ENCODE peak calls at places on chromosomes 13 and 19, in nine cellular contexts. G is esophagus muscularis mucosa, I is OCI-LY7, Y is cardiac muscle cell, C is fibroblast of lung, N is astrocyte, R is esophagus squamous epithelium, S is IMR-90, H is neural progenitor cell. L is an unnamed sample.

GRCh38 chr13:44313674-44314073 is 60.0 kb upstream of the SERP2 start:
- DNase-seq in G (no peak), I (no peak), Y (no peak), C (peak; percentile 75), N (peak; percentile 92), R (no peak), S (peak; percentile 91), H (no peak), L (no peak)

GRCh38 chr13:68749801-68750200 is 1357.8 kb upstream of the ATXN8OS start:
- DNase-seq in G (no peak), I (no peak), Y (no peak), C (no peak), N (peak; percentile 6), R (no peak), S (no peak), H (no peak), L (no peak)

GRCh38 chr19:45218887-45219780 is 26.1 kb downstream of the EXOC3L2 start:
- DNase-seq in G (no peak), I (no peak), Y (no peak), C (no peak), N (no peak), R (no peak), S (no peak), H (no peak), L (no peak)

GRCh38 chr19:19429361-19429760 is 23.9 kb downstream of the GATAD2A start:
- DNase-seq in G (no peak), I (no peak), Y (no peak), C (no peak), N (no peak), R (no peak), S (no peak), H (no peak), L (no peak)

GRCh38 chr19:3576696-3577443 is 4.1 kb downstream of the HMG20B start:
- DNase-seq in G (no peak), I (no peak), Y (peak; percentile 75), C (peak; percentile 85), N (peak; percentile 56), R (no peak), S (peak; percentile 43), H (peak; percentile 94), L (peak; percentile 95)

GRCh38 chr19:38878575-38879399 is 712 bp upstream of the RINL start:
- DNase-seq in G (no peak), I (no peak), Y (no peak), C (no peak), N (no peak), R (no peak), S (no peak), H (no peak), L (no peak)

GRCh38 chr19:5645409-5645808 is 22.5 kb downstream of the SAFB start:
- DNase-seq in G (no peak), I (no peak), Y (no peak), C (no peak), N (no peak), R (no peak), S (no peak), H (no peak), L (no peak)

GRCh38 chr19:10295305-10295846 is 5.6 kb downstream of the ICAM5 start:
- DNase-seq in G (no peak), I (peak; percentile 29), Y (peak; percentile 47), C (no peak), N (no peak), R (no peak), S (no peak), H (peak; percentile 46), L (peak; percentile 74)

GRCh38 chr19:48900477-48901452 is 653 bp downstream of the NUCB1 start:
- DNase-seq in G (no peak), I (peak; percentile 63), Y (no peak), C (peak; percentile 60), N (peak; percentile 17), R (no peak), S (peak; percentile 35), H (no peak), L (peak; percentile 66)

GRCh38 chr13:46100191-46100877 is 4.5 kb downstream of the CPB2 start:
- DNase-seq in G (no peak), I (peak; percentile 2), Y (no peak), C (no peak), N (no peak), R (no peak), S (no peak), H (no peak), L (no peak)

GRCh38 chr19:38557205-38557799 is 60.5 kb downstream of the MAP4K1 start:
- DNase-seq in G (no peak), I (peak; percentile 38), Y (no peak), C (no peak), N (no peak), R (no peak), S (no peak), H (no peak), L (no peak)

DNA sequence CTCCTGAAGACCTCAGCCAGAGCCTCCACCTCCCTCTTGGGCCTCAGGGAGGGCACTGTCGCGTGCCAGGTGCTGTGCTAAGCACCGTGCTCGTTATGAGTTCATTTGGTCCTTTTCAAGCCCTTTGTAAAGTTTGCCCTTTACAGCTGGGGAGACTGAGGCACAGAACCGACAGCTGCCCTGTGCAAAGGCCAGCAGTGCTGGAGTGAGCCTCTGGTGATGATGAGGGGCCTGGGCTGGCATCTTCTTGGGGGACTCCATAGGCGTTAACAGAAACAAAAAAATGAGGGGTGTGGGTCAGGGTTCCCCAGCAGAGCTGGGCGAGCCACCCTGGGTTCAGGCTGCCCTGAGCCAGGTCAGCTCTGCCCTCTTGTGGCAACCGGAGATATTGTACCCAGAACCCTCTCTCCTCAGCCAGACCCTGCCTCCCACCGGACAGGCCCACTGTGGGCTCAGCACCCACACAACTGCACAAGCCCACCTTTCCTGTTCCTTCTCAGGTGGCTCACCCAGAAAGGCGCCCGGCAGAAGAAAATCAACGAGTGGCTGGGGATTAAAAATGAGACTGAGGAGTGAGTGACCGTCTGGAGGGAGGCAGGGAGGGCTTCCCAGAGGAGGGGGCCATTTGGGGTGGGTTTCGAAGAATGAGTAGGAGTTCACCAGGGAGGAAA is 5.5 kb upstream of the IFI30 start:
- DNase-seq in G (no peak), I (peak; percentile 78), Y (peak; percentile 56), C (no peak), N (no peak), R (no peak), S (peak; percentile 16), H (peak; percentile 67), L (peak; percentile 84)
- TF ChIP-seq CTCF in G (peak; percentile 64), I (peak; percentile 90), Y (peak; percentile 77), C (peak; percentile 70), N (peak; percentile 40), R (peak; percentile 65), S (peak; percentile 65), H (peak; percentile 72), L (peak; percentile 84)

DNA sequence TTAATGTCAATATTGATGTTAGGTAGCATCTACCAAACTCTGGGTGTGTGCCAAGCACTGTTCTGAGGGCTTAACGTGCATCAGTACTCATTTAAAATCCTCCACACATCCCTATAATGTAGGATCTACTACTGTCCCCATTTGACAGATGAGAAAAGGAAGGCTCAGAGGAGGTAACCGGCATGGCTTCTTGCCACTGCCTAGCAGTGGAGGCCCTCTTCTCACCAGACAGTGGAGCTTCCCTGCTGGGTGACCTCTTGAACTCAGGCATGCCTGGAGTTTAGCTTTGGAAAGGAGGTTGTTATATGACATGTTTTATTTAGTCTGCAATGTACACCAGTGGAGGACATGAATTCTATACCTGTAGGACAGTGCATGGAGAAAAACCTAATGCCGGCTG is 2.1 kb downstream of the SPATA13 start:
- DNase-seq in G (no peak), I (no peak), Y (no peak), C (no peak), N (no peak), R (no peak), S (no peak), H (peak; percentile 23), L (no peak)
- H3K4me3 ChIP-seq in G (peak overlapping the region; percentile 78), I (no peak overlapping the region), Y (no peak overlapping the region), C (no peak overlapping the region), N (no peak overlapping the region), R (no peak overlapping the region), S (no peak overlapping the region), H (no peak overlapping the region), L (no peak overlapping the region)

DNA sequence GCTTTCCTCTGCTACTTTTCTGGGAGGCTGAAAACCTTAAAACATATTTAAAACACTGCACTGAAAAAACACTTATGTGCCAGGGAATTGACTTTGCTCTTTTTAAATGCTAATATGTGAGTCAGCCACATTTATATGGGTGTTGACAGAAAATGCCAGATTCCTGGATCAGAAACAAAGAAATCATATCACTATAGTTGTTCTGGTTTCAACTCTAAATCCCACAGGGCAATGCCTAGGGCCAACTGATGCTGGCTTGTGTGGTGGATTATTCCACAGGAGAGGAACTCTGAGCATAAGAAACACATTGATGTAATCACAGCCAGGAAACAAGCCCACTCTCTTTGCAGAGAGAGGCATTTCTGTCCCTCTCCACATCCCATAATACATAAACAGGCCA is 1439.0 kb upstream of the SPRY2 start:
- DNase-seq in G (no peak), I (no peak), Y (no peak), C (no peak), N (no peak), R (no peak), S (no peak), H (no peak), L (no peak)
- H3K4me1 ChIP-seq in G (no peaks in the 10 kb centered on the region), I (no peaks in the 10 kb centered on the region), Y (no peaks in the 10 kb centered on the region), C (no peaks in the 10 kb centered on the region), N (no peaks in the 10 kb centered on the region), R (peaks cover 8% of the 10 kb centered on the region), S (no peaks in the 10 kb centered on the region), H (no peaks in the 10 kb centered on the region), L (no peaks in the 10 kb centered on the region)

GRCh38 chr13:37942929-37943328 is 73.4 kb upstream of the TRPC4 start:
- DNase-seq in G (no peak), I (no peak), Y (no peak), C (no peak), N (no peak), R (no peak), S (no peak), H (peak; percentile 74), L (no peak)

GRCh38 chr13:37947419-37948140 is 78.0 kb upstream of the TRPC4 start:
- DNase-seq in G (no peak), I (no peak), Y (no peak), C (no peak), N (no peak), R (no peak), S (no peak), H (no peak), L (no peak)

GRCh38 chr13:37945651-37946575 is 76.3 kb upstream of the TRPC4 start:
- DNase-seq in G (no peak), I (no peak), Y (no peak), C (no peak), N (no peak), R (no peak), S (no peak), H (no peak), L (no peak)

DNA sequence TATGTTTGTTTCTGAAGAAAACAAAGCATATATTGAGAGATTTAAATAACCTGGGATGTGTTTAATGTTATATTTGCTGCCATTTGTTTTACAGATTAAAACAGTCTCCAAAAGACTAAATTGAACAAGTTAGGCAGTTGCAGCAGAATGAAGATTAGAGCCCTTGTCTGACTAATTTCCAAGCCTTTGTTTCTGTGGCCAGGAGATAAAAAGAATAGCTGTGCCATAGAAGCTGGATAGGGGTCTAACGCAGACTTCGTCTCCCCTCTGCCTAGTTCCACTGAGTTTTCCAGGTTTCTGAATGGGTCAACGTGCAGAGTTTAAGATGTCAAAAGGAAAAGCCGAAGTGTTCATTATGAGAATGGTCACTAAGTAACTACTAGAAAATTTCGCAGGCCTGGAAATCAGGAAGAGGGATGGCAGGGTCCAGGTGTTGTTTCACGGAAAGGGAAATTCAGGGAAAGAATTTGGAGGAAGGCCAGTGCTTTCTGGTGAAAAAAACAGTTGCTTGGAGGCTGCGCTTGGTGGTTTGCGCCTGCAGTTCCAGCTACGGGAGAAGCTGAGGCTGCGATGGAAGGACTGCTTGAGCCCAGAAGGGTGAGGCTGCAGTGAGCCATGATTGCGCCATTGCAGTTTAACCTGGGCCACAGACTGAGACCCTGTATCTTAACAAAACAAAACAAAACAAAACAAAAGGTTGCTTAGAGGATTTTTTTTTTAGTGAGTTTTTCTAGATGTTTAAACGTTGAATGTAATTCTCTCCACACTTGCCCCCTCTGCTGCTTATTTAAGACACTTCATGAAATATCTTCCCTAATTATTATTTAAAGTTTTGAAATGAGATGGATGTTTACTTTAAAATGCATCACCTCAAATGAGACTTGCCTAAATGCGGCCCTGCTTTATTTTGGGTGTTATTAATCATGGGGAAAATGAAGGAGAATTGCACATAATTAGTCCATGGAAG is 75.2 kb upstream of the TRPC4 start:
- DNase-seq in G (no peak), I (peak; percentile 1), Y (no peak), C (peak; percentile 22), N (no peak), R (no peak), S (peak; percentile 3), H (peak; percentile 4), L (peak; percentile 47)
- TF ChIP-seq CTCF in G (no peak), I (no peak), Y (peak; percentile 17), C (no peak), N (no peak), R (no peak), S (no peak), H (no peak), L (no peak)

L was measured in endodermal cell.